ENCODE peak calls at places on chromosome 2, in eight cellular contexts. B is HS-27A; Q is choroid plexus epithelial cell; X is CD4-positive, alpha-beta T cell; P is activated CD4-positive, CD25-positive, alpha-beta regulatory T cell treated with anti-CD3 and anti-CD28 coated beads, Interleukin-2, amount 50 U/mL, for 72 hours; K is B cell; E is fibroblast of the aortic adventitia; I is cardiac fibroblast. U is an unnamed sample.

GRCh38 chr2:30358822-30359221 is 88.2 kb upstream of the LCLAT1 start:
- DNase-seq in B (no peak), Q (no peak), X (no peak), P (no peak), K (no peak), E (no peak), I (no peak), U (no peak)

GRCh38 chr2:10048501-10049171 is 5.3 kb downstream of the KLF11 start:
- DNase-seq in B (no peak), Q (peak), X (no peak), P (no peak), K (no peak), E (peak), I (peak), U (peak)

GRCh38 chr2:74045454-74045853 is 60.7 kb downstream of the TET3 start:
- DNase-seq in B (no peak), Q (peak), X (no peak), P (no peak), K (no peak), E (peak), I (peak), U (no peak)

GRCh38 chr2:86807462-86808275 is 17.0 kb upstream of the CD8A start:
- DNase-seq in B (no peak), Q (peak), X (no peak), P (peak), K (no peak), E (peak), I (peak), U (peak)

GRCh38 chr2:18117592-18117991 is 239.1 kb downstream of the KCNS3 start:
- DNase-seq in B (peak), Q (peak), X (no peak), P (no peak), K (no peak), E (peak), I (peak), U (peak)

GRCh38 chr2:203077458-203077857 is 62.8 kb downstream of the NBEAL1 start:
- DNase-seq in B (no peak), Q (peak), X (no peak), P (no peak), K (no peak), E (peak), I (peak), U (no peak)

GRCh38 chr2:36376319-36376765 is 20.8 kb downstream of the CRIM1 start:
- DNase-seq in B (no peak), Q (peak), X (no peak), P (no peak), K (no peak), E (no peak), I (peak), U (no peak)

GRCh38 chr2:8677646-8678592 is 3.9 kb upstream of the ID2 start:
- DNase-seq in B (no peak), Q (peak), X (peak), P (peak), K (no peak), E (peak), I (peak), U (peak)

GRCh38 chr2:73968357-73968937 is 16.3 kb upstream of the TET3 start:
- DNase-seq in B (no peak), Q (no peak), X (no peak), P (no peak), K (no peak), E (no peak), I (no peak), U (no peak)

GRCh38 chr2:241680827-241681599 is 5.6 kb downstream of the DTYMK start:
- DNase-seq in B (no peak), Q (peak), X (no peak), P (no peak), K (no peak), E (peak), I (peak), U (no peak)

GRCh38 chr2:3487432-3487831 is 31.9 kb downstream of the ADI1 start:
- DNase-seq in B (no peak), Q (no peak), X (no peak), P (no peak), K (no peak), E (no peak), I (no peak), U (no peak)

GRCh38 chr2:19361325-19361990 is 3.0 kb upstream of the OSR1 start:
- DNase-seq in B (no peak), Q (peak), X (no peak), P (no peak), K (no peak), E (peak), I (peak), U (peak)

GRCh38 chr2:27932396-27932795 is 41.9 kb downstream of the BABAM2 start:
- DNase-seq in B (no peak), Q (peak), X (no peak), P (no peak), K (no peak), E (peak), I (peak), U (no peak)

GRCh38 chr2:198913394-198914152 is 544.2 kb downstream of the SATB2 start:
- DNase-seq in B (no peak), Q (no peak), X (no peak), P (no peak), K (no peak), E (no peak), I (no peak), U (peak)

GRCh38 chr2:10161206-10161931 is 38.8 kb downstream of the RRM2 start:
- DNase-seq in B (no peak), Q (peak), X (no peak), P (no peak), K (no peak), E (no peak), I (peak), U (no peak)

GRCh38 chr2:119126650-119127049 is 31.9 kb downstream of the C1QL2 start:
- DNase-seq in B (no peak), Q (peak), X (peak), P (peak), K (no peak), E (no peak), I (peak), U (peak)